ENCODE peak calls at places on chromosome 2, in ten cellular contexts. One of them, this sample, is unnamed.

GRCh38 chr2:121220995-121221394 is 64.0 kb downstream of the TFCP2L1 start:
- DNase-seq in activated T-helper 1 cell treated with anti-CD3 and anti-CD28 coated beads, Interleukin-2, amount 50 U/mL, for 16 hours: no peak
- DNase-seq in GM23248: peak
- DNase-seq in GF-D8: no peak
- DNase-seq in HS-5: peak
- DNase-seq in activated CD4-positive, alpha-beta T cell treated with anti-CD3 and anti-CD28 coated beads, Interleukin-2, amount 50 U/mL, for 48 hours: no peak
- DNase-seq in stimulated activated CD8-positive, alpha-beta memory T cell treated with anti-CD3 and anti-CD28 coated beads, Interleukin-4, amount 100 ng/mL, for 24 hours: no peak
- DNase-seq in cardiac muscle cell: no peak
- DNase-seq in caudate nucleus: no peak
- DNase-seq in GM10248: no peak
- DNase-seq in this sample: no peak

GRCh38 chr2:67037655-67038054 is 359.5 kb upstream of the ETAA1 start:
- DNase-seq in activated T-helper 1 cell treated with anti-CD3 and anti-CD28 coated beads, Interleukin-2, amount 50 U/mL, for 16 hours: no peak
- DNase-seq in GM23248: no peak
- DNase-seq in GF-D8: no peak
- DNase-seq in HS-5: no peak
- DNase-seq in activated CD4-positive, alpha-beta T cell treated with anti-CD3 and anti-CD28 coated beads, Interleukin-2, amount 50 U/mL, for 48 hours: no peak
- DNase-seq in stimulated activated CD8-positive, alpha-beta memory T cell treated with anti-CD3 and anti-CD28 coated beads, Interleukin-4, amount 100 ng/mL, for 24 hours: no peak
- DNase-seq in cardiac muscle cell: no peak
- DNase-seq in caudate nucleus: no peak
- DNase-seq in GM10248: no peak
- DNase-seq in this sample: no peak

GRCh38 chr2:134845719-134846118 is 7.3 kb downstream of the ACMSD start:
- DNase-seq in activated T-helper 1 cell treated with anti-CD3 and anti-CD28 coated beads, Interleukin-2, amount 50 U/mL, for 16 hours: no peak
- DNase-seq in GM23248: peak
- DNase-seq in GF-D8: no peak
- DNase-seq in HS-5: peak
- DNase-seq in activated CD4-positive, alpha-beta T cell treated with anti-CD3 and anti-CD28 coated beads, Interleukin-2, amount 50 U/mL, for 48 hours: no peak
- DNase-seq in stimulated activated CD8-positive, alpha-beta memory T cell treated with anti-CD3 and anti-CD28 coated beads, Interleukin-4, amount 100 ng/mL, for 24 hours: no peak
- DNase-seq in cardiac muscle cell: no peak
- DNase-seq in caudate nucleus: no peak
- DNase-seq in GM10248: no peak
- DNase-seq in this sample: no peak

GRCh38 chr2:11784747-11785610 is 38.5 kb downstream of the LPIN1 start:
- DNase-seq in activated T-helper 1 cell treated with anti-CD3 and anti-CD28 coated beads, Interleukin-2, amount 50 U/mL, for 16 hours: peak
- DNase-seq in GM23248: peak
- DNase-seq in GF-D8: no peak
- DNase-seq in HS-5: no peak
- DNase-seq in activated CD4-positive, alpha-beta T cell treated with anti-CD3 and anti-CD28 coated beads, Interleukin-2, amount 50 U/mL, for 48 hours: peak
- DNase-seq in stimulated activated CD8-positive, alpha-beta memory T cell treated with anti-CD3 and anti-CD28 coated beads, Interleukin-4, amount 100 ng/mL, for 24 hours: peak
- DNase-seq in cardiac muscle cell: peak
- DNase-seq in caudate nucleus: no peak
- DNase-seq in GM10248: peak
- DNase-seq in this sample: peak

GRCh38 chr2:205802069-205802468 is 119.8 kb downstream of the NRP2 start:
- DNase-seq in activated T-helper 1 cell treated with anti-CD3 and anti-CD28 coated beads, Interleukin-2, amount 50 U/mL, for 16 hours: no peak
- DNase-seq in GM23248: no peak
- DNase-seq in GF-D8: no peak
- DNase-seq in HS-5: no peak
- DNase-seq in activated CD4-positive, alpha-beta T cell treated with anti-CD3 and anti-CD28 coated beads, Interleukin-2, amount 50 U/mL, for 48 hours: no peak
- DNase-seq in stimulated activated CD8-positive, alpha-beta memory T cell treated with anti-CD3 and anti-CD28 coated beads, Interleukin-4, amount 100 ng/mL, for 24 hours: no peak
- DNase-seq in cardiac muscle cell: peak
- DNase-seq in caudate nucleus: no peak
- DNase-seq in GM10248: no peak
- DNase-seq in this sample: peak

GRCh38 chr2:100257939-100258338 is 64.4 kb downstream of the LONRF2 start:
- DNase-seq in activated T-helper 1 cell treated with anti-CD3 and anti-CD28 coated beads, Interleukin-2, amount 50 U/mL, for 16 hours: no peak
- DNase-seq in GM23248: peak
- DNase-seq in GF-D8: no peak
- DNase-seq in HS-5: no peak
- DNase-seq in activated CD4-positive, alpha-beta T cell treated with anti-CD3 and anti-CD28 coated beads, Interleukin-2, amount 50 U/mL, for 48 hours: no peak
- DNase-seq in stimulated activated CD8-positive, alpha-beta memory T cell treated with anti-CD3 and anti-CD28 coated beads, Interleukin-4, amount 100 ng/mL, for 24 hours: no peak
- DNase-seq in cardiac muscle cell: no peak
- DNase-seq in caudate nucleus: no peak
- DNase-seq in GM10248: no peak
- DNase-seq in this sample: no peak

GRCh38 chr2:47056875-47057731 is 98.0 kb downstream of the STPG4 start:
- DNase-seq in activated T-helper 1 cell treated with anti-CD3 and anti-CD28 coated beads, Interleukin-2, amount 50 U/mL, for 16 hours: no peak
- DNase-seq in GM23248: peak
- DNase-seq in GF-D8: peak
- DNase-seq in HS-5: no peak
- DNase-seq in activated CD4-positive, alpha-beta T cell treated with anti-CD3 and anti-CD28 coated beads, Interleukin-2, amount 50 U/mL, for 48 hours: no peak
- DNase-seq in stimulated activated CD8-positive, alpha-beta memory T cell treated with anti-CD3 and anti-CD28 coated beads, Interleukin-4, amount 100 ng/mL, for 24 hours: no peak
- DNase-seq in cardiac muscle cell: peak
- DNase-seq in caudate nucleus: no peak
- DNase-seq in GM10248: peak
- DNase-seq in this sample: peak

GRCh38 chr2:16756831-16757644 is 91.4 kb upstream of the CYRIA start:
- DNase-seq in activated T-helper 1 cell treated with anti-CD3 and anti-CD28 coated beads, Interleukin-2, amount 50 U/mL, for 16 hours: peak
- DNase-seq in GM23248: peak
- DNase-seq in GF-D8: no peak
- DNase-seq in HS-5: peak
- DNase-seq in activated CD4-positive, alpha-beta T cell treated with anti-CD3 and anti-CD28 coated beads, Interleukin-2, amount 50 U/mL, for 48 hours: peak
- DNase-seq in stimulated activated CD8-positive, alpha-beta memory T cell treated with anti-CD3 and anti-CD28 coated beads, Interleukin-4, amount 100 ng/mL, for 24 hours: peak
- DNase-seq in cardiac muscle cell: peak
- DNase-seq in caudate nucleus: peak
- DNase-seq in GM10248: peak
- DNase-seq in this sample: peak

GRCh38 chr2:36172828-36173227 is 182.8 kb upstream of the CRIM1 start:
- DNase-seq in activated T-helper 1 cell treated with anti-CD3 and anti-CD28 coated beads, Interleukin-2, amount 50 U/mL, for 16 hours: no peak
- DNase-seq in GM23248: no peak
- DNase-seq in GF-D8: no peak
- DNase-seq in HS-5: no peak
- DNase-seq in activated CD4-positive, alpha-beta T cell treated with anti-CD3 and anti-CD28 coated beads, Interleukin-2, amount 50 U/mL, for 48 hours: no peak
- DNase-seq in stimulated activated CD8-positive, alpha-beta memory T cell treated with anti-CD3 and anti-CD28 coated beads, Interleukin-4, amount 100 ng/mL, for 24 hours: no peak
- DNase-seq in cardiac muscle cell: no peak
- DNase-seq in caudate nucleus: no peak
- DNase-seq in GM10248: no peak
- DNase-seq in this sample: no peak

GRCh38 chr2:133360190-133360589 is 208.1 kb downstream of the NCKAP5 start:
- DNase-seq in activated T-helper 1 cell treated with anti-CD3 and anti-CD28 coated beads, Interleukin-2, amount 50 U/mL, for 16 hours: no peak
- DNase-seq in GM23248: no peak
- DNase-seq in GF-D8: no peak
- DNase-seq in HS-5: no peak
- DNase-seq in activated CD4-positive, alpha-beta T cell treated with anti-CD3 and anti-CD28 coated beads, Interleukin-2, amount 50 U/mL, for 48 hours: no peak
- DNase-seq in stimulated activated CD8-positive, alpha-beta memory T cell treated with anti-CD3 and anti-CD28 coated beads, Interleukin-4, amount 100 ng/mL, for 24 hours: no peak
- DNase-seq in cardiac muscle cell: no peak
- DNase-seq in caudate nucleus: no peak
- DNase-seq in GM10248: no peak
- DNase-seq in this sample: no peak

GRCh38 chr2:10579441-10580169 is 110.2 kb downstream of the NOL10 start:
- DNase-seq in activated T-helper 1 cell treated with anti-CD3 and anti-CD28 coated beads, Interleukin-2, amount 50 U/mL, for 16 hours: no peak
- DNase-seq in GM23248: no peak
- DNase-seq in GF-D8: no peak
- DNase-seq in HS-5: no peak
- DNase-seq in activated CD4-positive, alpha-beta T cell treated with anti-CD3 and anti-CD28 coated beads, Interleukin-2, amount 50 U/mL, for 48 hours: no peak
- DNase-seq in stimulated activated CD8-positive, alpha-beta memory T cell treated with anti-CD3 and anti-CD28 coated beads, Interleukin-4, amount 100 ng/mL, for 24 hours: no peak
- DNase-seq in cardiac muscle cell: no peak
- DNase-seq in caudate nucleus: no peak
- DNase-seq in GM10248: no peak
- DNase-seq in this sample: no peak

GRCh38 chr2:163698857-163699256 is 37.0 kb downstream of the FIGN start:
- DNase-seq in activated T-helper 1 cell treated with anti-CD3 and anti-CD28 coated beads, Interleukin-2, amount 50 U/mL, for 16 hours: no peak
- DNase-seq in GM23248: no peak
- DNase-seq in GF-D8: no peak
- DNase-seq in HS-5: no peak
- DNase-seq in activated CD4-positive, alpha-beta T cell treated with anti-CD3 and anti-CD28 coated beads, Interleukin-2, amount 50 U/mL, for 48 hours: no peak
- DNase-seq in stimulated activated CD8-positive, alpha-beta memory T cell treated with anti-CD3 and anti-CD28 coated beads, Interleukin-4, amount 100 ng/mL, for 24 hours: no peak
- DNase-seq in cardiac muscle cell: peak
- DNase-seq in caudate nucleus: no peak
- DNase-seq in GM10248: no peak
- DNase-seq in this sample: no peak

This sample was measured in BE2C.